ENCODE peak calls at places on chromosomes 6 and 20, in eight cellular contexts. R is HCT116, S is Peyer's patch, Y is IMR-90, G is A549, P is transverse colon, I is uterus, B is testis. Z is an unnamed sample.

GRCh38 chr6:96626749-96627353 is 63.9 kb downstream of the FHL5 start:
- DNase-seq in R (peak; percentile 22), S (no peak), Y (peak; percentile 38), G (peak; percentile 2), P (no peak), I (no peak), B (no peak), Z (no peak)

GRCh38 chr6:76774750-76775396 is 688.4 kb downstream of the HTR1B start:
- DNase-seq in R (no peak), S (no peak), Y (no peak), G (no peak), P (no peak), I (no peak), B (peak; percentile 80), Z (no peak)

GRCh38 chr6:41073968-41074691 is 1.4 kb downstream of the NFYA start:
- DNase-seq in R (no peak), S (no peak), Y (peak; percentile 41), G (no peak), P (no peak), I (no peak), B (no peak), Z (no peak)

GRCh38 chr6:169722362-169723199 is 1.7 kb downstream of the PHF10 start:
- DNase-seq in R (no peak), S (peak; percentile 66), Y (peak; percentile 88), G (no peak), P (peak; percentile 54), I (peak; percentile 26), B (peak; percentile 59), Z (no peak)

GRCh38 chr6:121274896-121275295 is 59.4 kb downstream of the TBC1D32 start:
- DNase-seq in R (no peak), S (no peak), Y (no peak), G (no peak), P (no peak), I (no peak), B (no peak), Z (no peak)

GRCh38 chr20:50193169-50193850 is 2.7 kb downstream of the CEBPB start:
- DNase-seq in R (no peak), S (no peak), Y (peak; percentile 73), G (no peak), P (no peak), I (no peak), B (no peak), Z (no peak)

GRCh38 chr6:53044071-53044470 is 21.1 kb upstream of the FBXO9 start:
- DNase-seq in R (no peak), S (no peak), Y (peak; percentile 72), G (no peak), P (no peak), I (no peak), B (no peak), Z (no peak)

GRCh38 chr20:24769878-24770627 is 179.0 kb upstream of the CST7 start:
- DNase-seq in R (no peak), S (peak; percentile 36), Y (no peak), G (no peak), P (peak; percentile 4), I (no peak), B (peak; percentile 8), Z (peak; percentile 77)

GRCh38 chr6:135230702-135231468 is 49.8 kb downstream of the MYB start:
- DNase-seq in R (no peak), S (no peak), Y (no peak), G (no peak), P (no peak), I (no peak), B (no peak), Z (no peak)

GRCh38 chr6:135228486-135228885 is 47.4 kb downstream of the MYB start:
- DNase-seq in R (no peak), S (no peak), Y (no peak), G (no peak), P (no peak), I (no peak), B (no peak), Z (no peak)

GRCh38 chr6:135233676-135234491 is 52.8 kb downstream of the MYB start:
- DNase-seq in R (no peak), S (no peak), Y (no peak), G (no peak), P (no peak), I (no peak), B (no peak), Z (no peak)

GRCh38 chr6:135234492-135234780 is 53.3 kb downstream of the MYB start:
- DNase-seq in R (no peak), S (no peak), Y (no peak), G (no peak), P (no peak), I (no peak), B (no peak), Z (no peak)

GRCh38 chr6:135231469-135231844 is 50.3 kb downstream of the MYB start:
- DNase-seq in R (no peak), S (no peak), Y (no peak), G (no peak), P (no peak), I (no peak), B (no peak), Z (no peak)
- H3K27ac ChIP-seq in R (no peak overlapping the region), S (no peak overlapping the region), Y (no peak overlapping the region), G (no peak overlapping the region), P (peak overlapping the region; percentile 42), I (no peak overlapping the region), B (no peak overlapping the region), Z (no peak overlapping the region)

GRCh38 chr6:18388252-18388651 is 1.1 kb downstream of the RNF144B start:
- DNase-seq in R (no peak), S (no peak), Y (no peak), G (no peak), P (no peak), I (no peak), B (no peak), Z (no peak)

GRCh38 chr6:18387061-18387721 is at the start of gene RNF144B:
- DNase-seq in R (peak; percentile 69), S (peak; percentile 95), Y (peak; percentile 61), G (peak; percentile 46), P (peak; percentile 88), I (peak; percentile 54), B (peak; percentile 82), Z (peak; percentile 91)

GRCh38 chr6:18390476-18390875 is 3.3 kb downstream of the RNF144B start:
- DNase-seq in R (no peak), S (no peak), Y (no peak), G (no peak), P (no peak), I (no peak), B (no peak), Z (no peak)

GRCh38 chr6:18389479-18389878 is 2.3 kb downstream of the RNF144B start:
- DNase-seq in R (no peak), S (no peak), Y (peak; percentile 48), G (no peak), P (no peak), I (no peak), B (no peak), Z (no peak)

DNA sequence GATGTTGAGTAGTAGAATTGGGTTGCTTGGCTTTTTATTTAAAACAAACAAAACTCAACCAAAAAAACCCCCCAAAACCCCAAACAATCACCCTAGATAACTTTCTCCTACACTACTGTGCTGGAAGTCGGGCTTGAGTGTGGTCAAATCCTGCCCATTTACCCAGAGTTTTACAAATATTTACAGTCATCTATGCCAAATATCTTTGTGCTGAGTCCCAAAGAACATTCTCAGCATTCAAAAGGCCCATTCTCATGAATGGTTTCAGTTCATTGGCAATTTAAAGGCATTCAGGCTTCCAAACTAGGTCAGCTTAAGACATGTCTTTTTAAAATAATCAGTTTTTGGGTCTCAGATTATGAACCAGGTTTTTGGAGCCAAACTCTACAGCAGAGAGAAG is 1.8 kb downstream of the RNF144B start:
- DNase-seq in R (no peak), S (no peak), Y (peak; percentile 77), G (no peak), P (no peak), I (no peak), B (no peak), Z (no peak)
- TF ChIP-seq POLR2A in R (no peak), S (no peak), Y (no peak), G (no peak), P (no peak), I (no peak), B (no peak), Z (no peak)

DNA sequence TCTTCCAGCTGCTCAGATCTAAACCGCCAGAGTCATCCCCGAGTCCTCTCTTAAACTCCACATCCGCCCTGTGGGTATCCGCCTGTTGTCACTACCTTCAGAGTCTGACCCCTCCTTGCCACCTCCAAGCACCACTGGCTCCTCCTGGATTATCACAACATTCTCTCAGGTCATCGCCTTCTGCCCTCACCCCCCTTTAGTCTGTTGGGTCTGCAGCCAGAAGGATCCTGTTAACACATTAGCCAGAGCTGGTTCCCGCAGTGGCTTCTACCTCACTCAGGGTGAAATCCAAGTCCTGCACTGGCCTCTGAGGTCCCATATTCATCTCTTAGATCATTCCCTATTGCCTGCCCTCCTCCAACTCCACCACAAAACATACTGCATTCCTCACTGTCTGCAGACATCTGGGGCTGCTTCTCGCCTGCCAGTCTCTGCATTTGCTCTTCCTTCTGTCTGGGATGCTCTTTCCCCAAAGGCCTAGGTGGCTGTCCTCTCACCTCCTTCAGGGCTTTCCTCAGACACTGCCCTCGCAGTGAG is 34.1 kb downstream of the TNXB start:
- DNase-seq in R (no peak), S (no peak), Y (peak; percentile 34), G (no peak), P (no peak), I (no peak), B (no peak), Z (no peak)
- H3K27ac ChIP-seq in R (no peak overlapping the region), S (no peak overlapping the region), Y (no peak overlapping the region), G (no peak overlapping the region), P (no peak overlapping the region), I (no peak overlapping the region), B (no peak overlapping the region), Z (no peak overlapping the region)

GRCh38 chr20:62775206-62775605 is 21.1 kb upstream of the MRGBP start:
- DNase-seq in R (no peak), S (no peak), Y (no peak), G (no peak), P (no peak), I (no peak), B (no peak), Z (no peak)

GRCh38 chr20:62778058-62778457 is 18.2 kb upstream of the MRGBP start:
- DNase-seq in R (no peak), S (no peak), Y (no peak), G (no peak), P (no peak), I (no peak), B (no peak), Z (no peak)

GRCh38 chr20:62777528-62777830 is 18.8 kb upstream of the MRGBP start:
- DNase-seq in R (no peak), S (no peak), Y (no peak), G (no peak), P (no peak), I (no peak), B (no peak), Z (no peak)

GRCh38 chr20:62776035-62776691 is 20.1 kb upstream of the MRGBP start:
- DNase-seq in R (no peak), S (no peak), Y (no peak), G (no peak), P (no peak), I (no peak), B (no peak), Z (no peak)

GRCh38 chr20:62776692-62777527 is 19.4 kb upstream of the MRGBP start:
- DNase-seq in R (peak; percentile 75), S (peak; percentile 87), Y (peak; percentile 13), G (no peak), P (peak; percentile 55), I (no peak), B (no peak), Z (no peak)
- TF ChIP-seq POLR2A in R (peak; percentile 61), S (no peak), Y (no peak), G (no peak), P (no peak), I (no peak), B (no peak), Z (no peak)

GRCh38 chr6:113414511-113414910 is 442.6 kb upstream of the MARCKS start:
- DNase-seq in R (peak; percentile 57), S (no peak), Y (peak; percentile 81), G (peak; percentile 9), P (peak; percentile 23), I (peak; percentile 39), B (peak; percentile 49), Z (no peak)
- H3K27ac ChIP-seq in R (no peak overlapping the region), S (no peak overlapping the region), Y (no peak overlapping the region), G (peak overlapping the region; percentile 56), P (no peak overlapping the region), I (no peak overlapping the region), B (no peak overlapping the region), Z (no peak overlapping the region)